ENCODE peak calls at places on chromosomes 12 and 14, in eight cellular contexts. U is CD8-positive, alpha-beta T cell; I is endodermal cell; G is tibial artery; B is GM23248; W is aorta; Q is adrenal gland; M is stomach. A is an unnamed sample. For H3K4me1, the result is how much of the 10 kb centered on the place peaks cover.

GRCh38 chr14:52551696-52552062 is 626 bp downstream of the TXNDC16 start:
- DNase-seq in B (peak), G (no peak), Q (no peak), W (no peak), U (no peak), M (no peak), I (no peak), A (peak)

GRCh38 chr12:124829008-124829707 is 34.5 kb downstream of the SCARB1 start:
- DNase-seq in M (no peak), Q (peak), U (no peak), I (no peak), W (no peak), B (peak), G (no peak), A (no peak)

GRCh38 chr14:75232597-75232996 is 46.0 kb upstream of the FOS start:
- DNase-seq in W (no peak), G (no peak), I (no peak), M (no peak), Q (no peak), U (peak), B (no peak), A (no peak)

GRCh38 chr12:28425531-28425930 is 235.3 kb downstream of the CCDC91 start:
- DNase-seq in U (no peak), M (no peak), W (no peak), G (no peak), Q (no peak), I (no peak), B (no peak), A (no peak)

GRCh38 chr12:79206871-79207270 is 342.3 kb downstream of the SYT1 start:
- DNase-seq in B (no peak), G (no peak), I (no peak), U (no peak), W (no peak), M (no peak), Q (no peak), A (no peak)

GRCh38 chr12:24201258-24201970 is 251.9 kb upstream of the SOX5 start:
- DNase-seq in W (no peak), I (no peak), M (no peak), B (no peak), U (no peak), Q (no peak), G (no peak), A (no peak)

GRCh38 chr12:92482599-92482998 is 220.2 kb upstream of the PLEKHG7 start:
- DNase-seq in W (no peak), M (no peak), B (no peak), U (no peak), Q (no peak), G (peak), I (no peak), A (no peak)

GRCh38 chr12:34126805-34127204 is 104.5 kb downstream of the ALG10 start:
- DNase-seq in M (no peak), B (no peak), U (no peak), Q (no peak), W (no peak), G (no peak), I (no peak), A (no peak)

GRCh38 chr12:112096667-112097066 is 11.9 kb downstream of the NAA25 start:
- DNase-seq in W (no peak), U (no peak), M (no peak), G (no peak), I (peak), B (peak), Q (no peak), A (no peak)

GRCh38 chr14:67010602-67011001 is 178.6 kb upstream of the GARIN2 start:
- DNase-seq in U (no peak), W (no peak), M (no peak), I (no peak), B (no peak), G (no peak), Q (no peak), A (no peak)

GRCh38 chr12:75859868-75860267 is 171.7 kb downstream of the PHLDA1 start:
- DNase-seq in Q (no peak), M (no peak), B (peak), I (no peak), U (no peak), W (no peak), G (no peak), A (no peak)
- H3K4me1 ChIP-seq in Q (under half), M (under half), B (under half), I (under half), U (under half), W (under half), G (under half), A (under half)

DNA sequence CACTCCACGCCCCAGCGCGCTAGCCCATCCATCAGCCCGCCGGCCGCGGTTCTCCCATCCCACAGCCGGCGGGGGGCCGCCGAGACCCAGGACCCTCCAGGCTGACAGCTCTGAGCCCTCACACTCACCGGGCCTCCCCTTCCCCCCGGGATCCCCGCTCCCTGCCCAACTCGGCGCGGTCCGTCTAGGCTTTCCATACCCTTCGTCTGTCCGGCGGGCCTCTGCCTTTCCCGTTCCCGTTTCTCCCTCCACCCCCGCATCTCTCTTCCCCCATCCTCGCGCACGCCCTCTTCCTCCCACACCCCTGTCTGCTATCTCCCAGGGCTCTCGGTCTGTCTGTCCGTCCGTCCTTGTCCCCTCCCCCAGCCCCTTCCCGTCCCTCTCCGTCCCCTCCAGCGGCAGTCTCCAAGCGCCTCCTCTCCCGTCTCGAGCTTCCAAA is 719 bp downstream of the ZFHX2 start:
- DNase-seq in G (no peak), M (no peak), W (no peak), I (no peak), B (peak), Q (peak), U (no peak), A (peak)
- H3K4me1 ChIP-seq in G (under half), M (under half), W (under half), I (under half), B (under half), Q (under half), U (under half), A (under half)

DNA sequence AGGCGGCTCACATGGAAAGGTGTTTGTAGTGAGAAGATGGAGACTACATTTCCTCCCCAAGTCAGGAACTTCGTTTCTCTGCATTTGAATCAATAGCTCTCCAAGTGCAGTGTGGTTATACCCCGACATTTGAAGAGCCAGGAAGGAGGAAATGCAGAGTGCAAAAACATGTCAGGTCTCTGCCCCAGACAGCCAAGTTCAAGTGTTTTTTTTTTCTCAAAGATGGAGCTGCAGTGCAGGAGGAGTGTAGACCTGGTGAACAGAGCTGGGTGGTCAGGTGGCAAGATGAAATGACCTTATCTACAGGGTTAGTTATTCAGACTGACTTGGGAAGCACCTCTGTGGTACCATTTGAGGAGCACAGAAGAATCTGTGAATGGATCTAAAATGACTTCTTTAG is 21.3 kb downstream of the MLXIP start:
- DNase-seq in I (no peak), B (no peak), M (no peak), Q (no peak), W (no peak), G (no peak), U (no peak), A (no peak)
- H3K4me1 ChIP-seq in I (under half), B (under half), M (under half), Q (half or more), W (under half), G (half or more), U (half or more), A (under half)

DNA sequence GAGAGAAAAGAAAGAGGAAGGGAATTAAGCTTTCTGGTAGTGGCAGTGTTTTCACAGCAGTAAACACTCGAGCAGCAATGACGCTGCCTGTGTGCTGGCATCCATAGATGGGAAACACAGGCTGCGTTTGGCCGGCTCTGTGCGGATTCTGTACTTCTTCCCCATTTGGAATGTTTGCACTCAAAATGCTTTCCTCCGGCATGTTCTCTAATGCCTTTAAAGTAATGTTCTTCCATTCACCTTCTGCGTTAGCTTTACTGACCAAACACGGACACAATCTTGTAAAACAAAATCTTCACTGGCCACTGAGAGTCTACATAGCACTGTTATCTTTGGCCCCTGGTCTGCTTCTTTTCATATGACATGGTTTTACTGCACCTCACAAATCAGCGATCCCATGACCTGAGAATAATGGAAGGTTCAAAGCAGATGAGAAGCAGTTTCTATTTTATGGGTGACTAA is 31.4 kb downstream of the DCP1B start:
- DNase-seq in W (peak), U (no peak), M (no peak), B (peak), G (peak), Q (no peak), I (no peak), A (no peak)
- H3K4me1 ChIP-seq in W (under half), U (under half), M (under half), B (under half), G (half or more), Q (half or more), I (under half), A (under half)

GRCh38 chr14:38405851-38406630 is 150.1 kb upstream of the CLEC14A start:
- DNase-seq in M (no peak), G (no peak), U (no peak), W (no peak), Q (no peak), B (peak), I (peak), A (peak)
- H3K4me1 ChIP-seq in M (under half), G (half or more), U (under half), W (under half), Q (under half), B (half or more), I (under half), A (under half)

DNA sequence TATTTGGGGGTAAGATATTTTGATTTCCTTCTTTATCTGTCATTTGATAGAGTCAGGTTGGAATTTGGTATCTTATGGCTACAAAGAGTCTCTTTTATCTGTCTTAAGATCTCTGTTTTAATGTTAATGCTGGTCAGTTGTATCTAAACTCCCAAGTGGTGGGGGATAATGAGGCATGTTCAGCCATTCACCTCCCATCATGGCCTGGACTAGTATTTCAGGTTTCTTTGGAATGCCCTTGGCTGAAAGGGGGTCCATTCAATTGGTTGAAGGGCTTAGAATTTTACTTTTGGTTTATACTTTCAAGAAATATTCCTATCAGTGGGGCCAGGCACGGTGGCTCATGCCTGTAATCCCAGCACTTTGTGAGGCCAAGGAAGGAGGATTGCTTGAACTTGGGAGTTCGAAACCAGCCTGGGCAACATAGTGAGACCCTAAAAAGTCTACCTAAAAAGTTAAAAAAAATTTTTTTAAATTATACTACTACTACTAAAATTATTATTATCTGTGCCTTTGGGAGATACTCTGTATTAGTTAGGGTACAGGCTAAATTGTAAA is 4.7 kb downstream of the DGLUCY start:
- DNase-seq in M (no peak), G (no peak), W (no peak), I (no peak), Q (no peak), B (no peak), U (no peak), A (no peak)
- H3K4me1 ChIP-seq in M (under half), G (under half), W (under half), I (under half), Q (under half), B (under half), U (half or more), A (under half)

A was measured in neural progenitor cell.